ENCODE peak calls at places on chromosomes 3 and 15, in five cellular contexts. One of them, this sample, is unnamed.

GRCh38 chr3:128991355-128991895 is 2.5 kb downstream of the CFAP92 start:
- DNase-seq in neuronal stem cell: no peak
- DNase-seq in mesenchymal stem cell: no peak
- DNase-seq in H1: no peak
- DNase-seq in H9: no peak
- DNase-seq in this sample: peak; percentile 16

GRCh38 chr3:124168271-124168670 is 176.3 kb upstream of the ROPN1 start:
- DNase-seq in H1: no peak
- DNase-seq in mesenchymal stem cell: no peak
- DNase-seq in neuronal stem cell: no peak
- DNase-seq in H9: no peak
- DNase-seq in this sample: no peak

GRCh38 chr3:87167634-87168456 is 59.3 kb upstream of the CHMP2B start:
- DNase-seq in mesenchymal stem cell: peak; percentile 52
- DNase-seq in neuronal stem cell: peak; percentile 31
- DNase-seq in H1: no peak
- DNase-seq in H9: no peak
- DNase-seq in this sample: peak; percentile 60

GRCh38 chr15:70643783-70644125 is 119.6 kb downstream of the UACA start:
- DNase-seq in H9: no peak
- DNase-seq in neuronal stem cell: no peak
- DNase-seq in mesenchymal stem cell: peak; percentile 11
- DNase-seq in H1: no peak
- DNase-seq in this sample: peak; percentile 50

GRCh38 chr15:62306851-62307504 is 141.9 kb upstream of the C2CD4B start:
- DNase-seq in mesenchymal stem cell: peak; percentile 79
- DNase-seq in H1: no peak
- DNase-seq in H9: peak; percentile 83
- DNase-seq in neuronal stem cell: peak; percentile 65
- DNase-seq in this sample: peak; percentile 68

GRCh38 chr3:66253790-66254620 is 33.2 kb downstream of the SLC25A26 start:
- DNase-seq in mesenchymal stem cell: peak; percentile 48
- DNase-seq in H1: no peak
- DNase-seq in neuronal stem cell: peak; percentile 31
- DNase-seq in H9: no peak
- DNase-seq in this sample: no peak

GRCh38 chr15:97961067-97961954 is 808 bp downstream of the ARRDC4 start:
- DNase-seq in neuronal stem cell: peak; percentile 9
- DNase-seq in H9: peak; percentile 70
- DNase-seq in mesenchymal stem cell: peak; percentile 20
- DNase-seq in H1: peak; percentile 13
- DNase-seq in this sample: no peak

GRCh38 chr15:41307679-41308078 is 24.7 kb downstream of the OIP5 start:
- DNase-seq in H1: no peak
- DNase-seq in H9: no peak
- DNase-seq in mesenchymal stem cell: no peak
- DNase-seq in neuronal stem cell: no peak
- DNase-seq in this sample: no peak

GRCh38 chr3:123480428-123480827 is 31.5 kb upstream of the ADCY5 start:
- DNase-seq in H9: no peak
- DNase-seq in mesenchymal stem cell: no peak
- DNase-seq in H1: no peak
- DNase-seq in neuronal stem cell: no peak
- DNase-seq in this sample: no peak

GRCh38 chr3:130679218-130679617 is 67.4 kb downstream of the PIK3R4 start:
- DNase-seq in H9: no peak
- DNase-seq in neuronal stem cell: no peak
- DNase-seq in mesenchymal stem cell: no peak
- DNase-seq in H1: no peak
- DNase-seq in this sample: no peak

GRCh38 chr15:45634442-45635190 is at the start of gene SQOR:
- DNase-seq in mesenchymal stem cell: peak; percentile 80
- DNase-seq in neuronal stem cell: peak; percentile 39
- DNase-seq in H1: no peak
- DNase-seq in H9: peak; percentile 68
- DNase-seq in this sample: peak; percentile 47

GRCh38 chr3:125386811-125387210 is 11.7 kb upstream of the ZNF148 start:
- DNase-seq in H9: no peak
- DNase-seq in neuronal stem cell: no peak
- DNase-seq in H1: no peak
- DNase-seq in mesenchymal stem cell: peak; percentile 26
- DNase-seq in this sample: no peak

GRCh38 chr3:11260460-11260859 is 11.7 kb upstream of the ATG7 start:
- DNase-seq in mesenchymal stem cell: no peak
- DNase-seq in H9: no peak
- DNase-seq in neuronal stem cell: no peak
- DNase-seq in H1: no peak
- DNase-seq in this sample: no peak

GRCh38 chr3:163261056-163261455 is 1764.4 kb downstream of the OTOL1 start:
- DNase-seq in H9: no peak
- DNase-seq in neuronal stem cell: no peak
- DNase-seq in H1: no peak
- DNase-seq in mesenchymal stem cell: no peak
- DNase-seq in this sample: no peak

GRCh38 chr15:68816795-68817303 is 3.8 kb downstream of the ANP32A start:
- DNase-seq in H9: no peak
- DNase-seq in mesenchymal stem cell: peak; percentile 47
- DNase-seq in neuronal stem cell: no peak
- DNase-seq in H1: no peak
- DNase-seq in this sample: peak; percentile 7

GRCh38 chr3:52819936-52820335 is 10.5 kb downstream of the ITIH4 start:
- DNase-seq in H1: no peak
- DNase-seq in mesenchymal stem cell: no peak
- DNase-seq in neuronal stem cell: no peak
- DNase-seq in H9: no peak
- DNase-seq in this sample: peak; percentile 57

GRCh38 chr3:64164309-64164708 is 61.0 kb downstream of the PRICKLE2 start:
- DNase-seq in H1: no peak
- DNase-seq in mesenchymal stem cell: no peak
- DNase-seq in neuronal stem cell: no peak
- DNase-seq in H9: no peak
- DNase-seq in this sample: no peak

GRCh38 chr15:69749274-69749673 is 296.7 kb downstream of the RPLP1 start:
- DNase-seq in neuronal stem cell: no peak
- DNase-seq in H1: no peak
- DNase-seq in H9: no peak
- DNase-seq in mesenchymal stem cell: no peak
- DNase-seq in this sample: no peak

GRCh38 chr3:192917258-192917507 is 473 bp downstream of the MB21D2 start:
- DNase-seq in mesenchymal stem cell: no peak
- DNase-seq in H1: no peak
- DNase-seq in neuronal stem cell: no peak
- DNase-seq in H9: no peak
- DNase-seq in this sample: no peak

GRCh38 chr3:32334675-32335074 is 57.0 kb upstream of the CMTM7 start:
- DNase-seq in H1: no peak
- DNase-seq in H9: peak; percentile 50
- DNase-seq in mesenchymal stem cell: no peak
- DNase-seq in neuronal stem cell: no peak
- DNase-seq in this sample: peak; percentile 8

GRCh38 chr3:194281306-194281705 is 69.8 kb downstream of the CPN2 start:
- DNase-seq in H1: no peak
- DNase-seq in H9: no peak
- DNase-seq in neuronal stem cell: no peak
- DNase-seq in mesenchymal stem cell: no peak
- DNase-seq in this sample: no peak

GRCh38 chr3:106176734-106177133 is 307.9 kb upstream of the CBLB start:
- DNase-seq in H9: no peak
- DNase-seq in neuronal stem cell: no peak
- DNase-seq in H1: no peak
- DNase-seq in mesenchymal stem cell: peak; percentile 53
- DNase-seq in this sample: no peak

GRCh38 chr3:154022603-154023002 is 98.6 kb upstream of the ARHGEF26 start:
- DNase-seq in mesenchymal stem cell: no peak
- DNase-seq in H9: no peak
- DNase-seq in neuronal stem cell: no peak
- DNase-seq in H1: no peak
- DNase-seq in this sample: no peak
- H2BK12ac ChIP-seq in mesenchymal stem cell: no peak overlapping the region
- H2BK12ac ChIP-seq in H9: no peak overlapping the region
- H2BK12ac ChIP-seq in neuronal stem cell: no peak overlapping the region
- H2BK12ac ChIP-seq in H1: no peak overlapping the region
- H2BK12ac ChIP-seq in this sample: no peak overlapping the region

GRCh38 chr3:113243071-113243470 is 31.7 kb downstream of the BOC start:
- DNase-seq in H9: peak; percentile 0
- DNase-seq in mesenchymal stem cell: no peak
- DNase-seq in H1: no peak
- DNase-seq in neuronal stem cell: no peak
- DNase-seq in this sample: no peak

GRCh38 chr3:113238503-113238902 is 27.1 kb downstream of the BOC start:
- DNase-seq in H1: no peak
- DNase-seq in mesenchymal stem cell: no peak
- DNase-seq in neuronal stem cell: no peak
- DNase-seq in H9: no peak
- DNase-seq in this sample: no peak

GRCh38 chr3:113241292-113242033 is 30.1 kb downstream of the BOC start:
- DNase-seq in neuronal stem cell: peak; percentile 79
- DNase-seq in H1: peak; percentile 58
- DNase-seq in mesenchymal stem cell: peak; percentile 38
- DNase-seq in H9: peak; percentile 86
- DNase-seq in this sample: no peak

GRCh38 chr3:113242091-113242581 is 30.8 kb downstream of the BOC start:
- DNase-seq in neuronal stem cell: no peak
- DNase-seq in mesenchymal stem cell: peak; percentile 63
- DNase-seq in H9: peak; percentile 19
- DNase-seq in H1: no peak
- DNase-seq in this sample: no peak

DNA sequence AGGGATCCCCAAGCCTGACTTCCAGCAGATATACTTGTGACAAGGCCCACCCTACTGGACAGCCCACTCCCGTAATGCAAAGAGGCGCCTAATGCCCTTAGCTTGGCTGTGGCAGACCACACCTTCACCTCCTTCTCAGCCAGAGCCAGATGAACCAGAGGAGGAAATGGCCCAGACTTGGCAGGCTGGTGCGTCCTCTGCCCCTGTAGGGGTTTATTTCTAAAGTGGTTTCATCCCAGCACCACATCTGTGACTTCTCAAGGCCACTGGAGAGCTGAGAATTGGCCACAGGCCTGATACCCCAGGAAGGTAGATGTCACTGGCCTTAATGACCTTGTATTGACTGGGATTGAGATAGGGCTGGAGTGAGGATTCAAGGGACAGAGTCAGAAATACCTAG is 29.5 kb downstream of the BOC start:
- DNase-seq in neuronal stem cell: no peak
- DNase-seq in mesenchymal stem cell: no peak
- DNase-seq in H1: no peak
- DNase-seq in H9: peak; percentile 22
- DNase-seq in this sample: no peak
- H2AK5ac ChIP-seq in neuronal stem cell: no peak overlapping the region
- H2AK5ac ChIP-seq in mesenchymal stem cell: peak overlapping the region; percentile 82
- H2AK5ac ChIP-seq in H1: peak overlapping the region; percentile 95
- H2AK5ac ChIP-seq in H9: no peak overlapping the region
- H2AK5ac ChIP-seq in this sample: no peak overlapping the region

GRCh38 chr3:15703346-15703745 is 94.4 kb downstream of the ANKRD28 start:
- DNase-seq in H9: no peak
- DNase-seq in H1: no peak
- DNase-seq in neuronal stem cell: no peak
- DNase-seq in mesenchymal stem cell: no peak
- DNase-seq in this sample: no peak

GRCh38 chr3:15713364-15713763 is 84.4 kb downstream of the ANKRD28 start:
- DNase-seq in neuronal stem cell: no peak
- DNase-seq in mesenchymal stem cell: no peak
- DNase-seq in H9: no peak
- DNase-seq in H1: no peak
- DNase-seq in this sample: no peak

GRCh38 chr3:15708882-15709677 is 88.7 kb downstream of the ANKRD28 start:
- DNase-seq in mesenchymal stem cell: peak; percentile 79
- DNase-seq in H9: no peak
- DNase-seq in neuronal stem cell: no peak
- DNase-seq in H1: no peak
- DNase-seq in this sample: no peak

GRCh38 chr3:15711281-15711680 is 86.5 kb downstream of the ANKRD28 start:
- DNase-seq in neuronal stem cell: no peak
- DNase-seq in mesenchymal stem cell: no peak
- DNase-seq in H1: no peak
- DNase-seq in H9: no peak
- DNase-seq in this sample: no peak

GRCh38 chr3:15707779-15708178 is 90.0 kb downstream of the ANKRD28 start:
- DNase-seq in neuronal stem cell: no peak
- DNase-seq in mesenchymal stem cell: no peak
- DNase-seq in H9: no peak
- DNase-seq in H1: no peak
- DNase-seq in this sample: no peak
- H2BK12ac ChIP-seq in neuronal stem cell: no peak overlapping the region
- H2BK12ac ChIP-seq in mesenchymal stem cell: no peak overlapping the region
- H2BK12ac ChIP-seq in H9: no peak overlapping the region
- H2BK12ac ChIP-seq in H1: no peak overlapping the region
- H2BK12ac ChIP-seq in this sample: no peak overlapping the region

DNA sequence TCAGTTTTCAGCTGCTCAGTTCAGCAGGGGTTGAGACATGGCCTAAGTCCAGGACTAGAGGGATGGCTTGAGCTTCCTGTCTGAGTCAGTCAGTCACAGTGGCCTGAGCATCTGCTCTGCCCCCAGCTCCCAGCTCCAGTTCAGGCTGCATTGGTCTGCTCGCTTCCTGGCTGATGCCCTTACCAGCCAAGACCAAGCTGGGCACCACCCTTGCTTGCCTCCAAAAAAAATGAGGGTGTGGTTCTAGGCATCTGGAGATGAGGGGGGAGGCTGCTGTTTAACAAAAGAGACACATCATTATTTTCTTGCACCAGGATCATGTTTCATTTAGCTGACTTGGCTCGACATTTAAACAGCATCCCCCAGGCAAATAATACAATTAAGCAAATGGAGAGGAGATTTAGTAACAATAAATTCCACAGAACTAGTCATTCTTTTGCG is 70.7 kb downstream of the WNT5A start:
- DNase-seq in H9: no peak
- DNase-seq in mesenchymal stem cell: peak; percentile 68
- DNase-seq in H1: no peak
- DNase-seq in neuronal stem cell: no peak
- DNase-seq in this sample: no peak
- H2AK5ac ChIP-seq in H9: no peak overlapping the region
- H2AK5ac ChIP-seq in mesenchymal stem cell: no peak overlapping the region
- H2AK5ac ChIP-seq in H1: no peak overlapping the region
- H2AK5ac ChIP-seq in neuronal stem cell: no peak overlapping the region
- H2AK5ac ChIP-seq in this sample: no peak overlapping the region

DNA sequence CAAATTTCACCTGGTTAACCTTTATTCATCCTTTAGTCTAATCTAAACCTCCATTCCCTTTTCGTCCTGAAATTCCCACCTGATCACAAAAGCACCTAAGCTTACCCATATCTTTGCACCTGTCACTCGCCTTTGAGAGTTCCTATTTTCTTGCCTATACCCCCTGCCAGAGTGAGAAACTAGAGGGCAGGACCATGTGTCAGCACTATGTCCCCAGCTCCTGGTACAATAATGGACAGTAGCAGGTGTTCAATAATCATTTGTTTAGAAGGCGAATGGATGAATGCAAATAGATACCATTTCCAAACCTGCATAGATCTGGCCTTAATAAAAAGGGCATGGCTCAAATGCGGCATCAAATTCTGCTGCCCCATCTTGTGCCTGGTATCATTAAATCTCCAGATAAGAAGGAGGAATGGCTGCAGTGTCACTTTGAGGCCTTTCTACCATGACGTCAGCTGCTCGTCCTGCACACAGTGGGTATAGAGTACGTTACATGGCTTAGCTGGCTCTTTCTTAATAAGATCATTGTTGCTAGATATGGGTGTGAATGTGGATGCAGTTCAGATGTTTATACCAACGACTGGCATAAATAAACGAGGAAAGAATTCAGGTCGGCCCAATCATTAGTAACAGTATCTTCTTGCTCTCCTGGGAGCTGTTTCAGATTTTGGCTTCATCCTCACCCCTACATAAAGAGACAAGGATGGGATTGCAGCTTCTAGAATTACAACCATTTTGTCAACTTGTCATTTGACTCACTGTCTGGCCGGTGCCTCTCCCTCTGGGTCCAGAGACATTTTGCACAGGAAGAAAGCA is 148.7 kb downstream of the RORA start:
- DNase-seq in neuronal stem cell: no peak
- DNase-seq in H9: no peak
- DNase-seq in mesenchymal stem cell: no peak
- DNase-seq in H1: no peak
- DNase-seq in this sample: no peak
- H2BK12ac ChIP-seq in neuronal stem cell: no peak overlapping the region
- H2BK12ac ChIP-seq in H9: no peak overlapping the region
- H2BK12ac ChIP-seq in mesenchymal stem cell: no peak overlapping the region
- H2BK12ac ChIP-seq in H1: no peak overlapping the region
- H2BK12ac ChIP-seq in this sample: no peak overlapping the region